ENCODE peak calls at places on chromosomes 5 and 9, in nine cellular contexts. One of them, this sample, is unnamed.
A peak's percentile ranks its signal among the peaks of the same experiment; 100 is the strongest.

GRCh38 chr5:34538026-34538672 is 118.0 kb upstream of the RAI14 start:
- DNase-seq in psoas muscle: no peak
- DNase-seq in tibial nerve: no peak
- DNase-seq in naive thymus-derived CD4-positive, alpha-beta T cell: no peak
- DNase-seq in cardiac muscle cell: no peak
- DNase-seq in NT2/D1: no peak
- DNase-seq in neural progenitor cell: no peak
- DNase-seq in adrenal gland: no peak
- DNase-seq in neuronal stem cell: no peak
- DNase-seq in this sample: no peak

GRCh38 chr5:5623397-5623796 is 200.9 kb downstream of the ICE1 start:
- DNase-seq in adrenal gland: no peak
- DNase-seq in naive thymus-derived CD4-positive, alpha-beta T cell: no peak
- DNase-seq in NT2/D1: no peak
- DNase-seq in cardiac muscle cell: no peak
- DNase-seq in psoas muscle: no peak
- DNase-seq in neural progenitor cell: no peak
- DNase-seq in tibial nerve: no peak
- DNase-seq in neuronal stem cell: no peak
- DNase-seq in this sample: no peak

GRCh38 chr9:9874270-9874669 is 738.5 kb downstream of the PTPRD start:
- DNase-seq in neural progenitor cell: no peak
- DNase-seq in naive thymus-derived CD4-positive, alpha-beta T cell: no peak
- DNase-seq in tibial nerve: no peak
- DNase-seq in adrenal gland: no peak
- DNase-seq in psoas muscle: no peak
- DNase-seq in neuronal stem cell: no peak
- DNase-seq in NT2/D1: no peak
- DNase-seq in cardiac muscle cell: no peak
- DNase-seq in this sample: no peak

GRCh38 chr5:97100486-97100885 is 41.9 kb downstream of the LIX1 start:
- DNase-seq in cardiac muscle cell: no peak
- DNase-seq in naive thymus-derived CD4-positive, alpha-beta T cell: no peak
- DNase-seq in tibial nerve: no peak
- DNase-seq in psoas muscle: no peak
- DNase-seq in adrenal gland: no peak
- DNase-seq in NT2/D1: no peak
- DNase-seq in neural progenitor cell: no peak
- DNase-seq in neuronal stem cell: no peak
- DNase-seq in this sample: no peak

GRCh38 chr9:137711678-137712105 is 92.9 kb downstream of the EHMT1 start:
- DNase-seq in tibial nerve: no peak
- DNase-seq in NT2/D1: no peak
- DNase-seq in neural progenitor cell: no peak
- DNase-seq in neuronal stem cell: no peak
- DNase-seq in cardiac muscle cell: no peak
- DNase-seq in psoas muscle: no peak
- DNase-seq in adrenal gland: no peak
- DNase-seq in naive thymus-derived CD4-positive, alpha-beta T cell: no peak
- DNase-seq in this sample: no peak

GRCh38 chr5:144191998-144192397 is 21.3 kb downstream of the KCTD16 start:
- DNase-seq in neural progenitor cell: peak; percentile 48
- DNase-seq in cardiac muscle cell: peak; percentile 21
- DNase-seq in tibial nerve: no peak
- DNase-seq in adrenal gland: no peak
- DNase-seq in neuronal stem cell: no peak
- DNase-seq in psoas muscle: no peak
- DNase-seq in naive thymus-derived CD4-positive, alpha-beta T cell: peak; percentile 85
- DNase-seq in NT2/D1: no peak
- DNase-seq in this sample: no peak

GRCh38 chr9:31588010-31588409 is 796.4 kb upstream of the ACO1 start:
- DNase-seq in tibial nerve: no peak
- DNase-seq in cardiac muscle cell: no peak
- DNase-seq in neural progenitor cell: no peak
- DNase-seq in psoas muscle: peak; percentile 33
- DNase-seq in adrenal gland: no peak
- DNase-seq in neuronal stem cell: no peak
- DNase-seq in naive thymus-derived CD4-positive, alpha-beta T cell: no peak
- DNase-seq in NT2/D1: no peak
- DNase-seq in this sample: no peak

GRCh38 chr5:52789867-52790266 is 2.2 kb downstream of the ITGA1 start:
- DNase-seq in NT2/D1: no peak
- DNase-seq in adrenal gland: no peak
- DNase-seq in neuronal stem cell: no peak
- DNase-seq in psoas muscle: no peak
- DNase-seq in naive thymus-derived CD4-positive, alpha-beta T cell: no peak
- DNase-seq in neural progenitor cell: no peak
- DNase-seq in cardiac muscle cell: no peak
- DNase-seq in tibial nerve: no peak
- DNase-seq in this sample: no peak

GRCh38 chr5:126464959-126465358 is 41.8 kb downstream of the GRAMD2B start:
- DNase-seq in NT2/D1: no peak
- DNase-seq in neuronal stem cell: no peak
- DNase-seq in neural progenitor cell: no peak
- DNase-seq in psoas muscle: no peak
- DNase-seq in cardiac muscle cell: no peak
- DNase-seq in tibial nerve: no peak
- DNase-seq in adrenal gland: no peak
- DNase-seq in naive thymus-derived CD4-positive, alpha-beta T cell: no peak
- DNase-seq in this sample: no peak

GRCh38 chr5:72383280-72384205 is 63.4 kb downstream of the PTCD2 start:
- DNase-seq in naive thymus-derived CD4-positive, alpha-beta T cell: no peak
- DNase-seq in NT2/D1: no peak
- DNase-seq in adrenal gland: no peak
- DNase-seq in cardiac muscle cell: no peak
- DNase-seq in tibial nerve: no peak
- DNase-seq in psoas muscle: no peak
- DNase-seq in neural progenitor cell: no peak
- DNase-seq in neuronal stem cell: no peak
- DNase-seq in this sample: no peak

GRCh38 chr9:36149197-36149596 is 12.7 kb downstream of the GLIPR2 start:
- DNase-seq in adrenal gland: no peak
- DNase-seq in neuronal stem cell: no peak
- DNase-seq in tibial nerve: no peak
- DNase-seq in NT2/D1: no peak
- DNase-seq in neural progenitor cell: no peak
- DNase-seq in naive thymus-derived CD4-positive, alpha-beta T cell: no peak
- DNase-seq in cardiac muscle cell: no peak
- DNase-seq in psoas muscle: no peak
- DNase-seq in this sample: no peak

DNA sequence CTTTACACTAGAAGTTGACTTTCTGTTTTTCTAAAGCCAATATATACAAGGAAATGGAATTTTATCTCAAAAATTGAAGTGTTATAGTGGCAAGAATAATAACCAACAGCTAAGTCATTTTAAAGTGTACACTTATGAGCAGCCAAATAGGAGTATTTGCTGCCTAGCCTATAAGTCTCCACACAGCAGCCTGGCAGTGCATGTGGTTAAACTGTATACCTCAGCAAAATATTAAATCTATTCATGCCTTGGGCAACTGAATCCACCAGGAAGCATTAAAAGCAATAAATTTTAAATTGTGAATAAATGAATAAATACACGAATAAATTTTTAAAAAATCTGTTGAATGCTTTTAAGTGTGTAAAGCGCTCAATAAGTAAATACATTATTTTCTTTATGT is 432.4 kb upstream of the RORB start:
- DNase-seq in NT2/D1: no peak
- DNase-seq in adrenal gland: no peak
- DNase-seq in neural progenitor cell: no peak
- DNase-seq in psoas muscle: no peak
- DNase-seq in tibial nerve: no peak
- DNase-seq in cardiac muscle cell: no peak
- DNase-seq in neuronal stem cell: no peak
- DNase-seq in naive thymus-derived CD4-positive, alpha-beta T cell: no peak
- DNase-seq in this sample: no peak
- H3K4me1 ChIP-seq in NT2/D1: no peaks in the 10 kb centered on the region
- H3K4me1 ChIP-seq in adrenal gland: no peaks in the 10 kb centered on the region
- H3K4me1 ChIP-seq in neural progenitor cell: no peaks in the 10 kb centered on the region
- H3K4me1 ChIP-seq in psoas muscle: no peaks in the 10 kb centered on the region
- H3K4me1 ChIP-seq in tibial nerve: no peaks in the 10 kb centered on the region
- H3K4me1 ChIP-seq in cardiac muscle cell: no peaks in the 10 kb centered on the region
- H3K4me1 ChIP-seq in neuronal stem cell: no peaks in the 10 kb centered on the region
- H3K4me1 ChIP-seq in naive thymus-derived CD4-positive, alpha-beta T cell: no peaks in the 10 kb centered on the region
- H3K4me1 ChIP-seq in this sample: no peaks in the 10 kb centered on the region

GRCh38 chr5:3609120-3609681 is 13.6 kb downstream of the IRX1 start:
- DNase-seq in adrenal gland: no peak
- DNase-seq in naive thymus-derived CD4-positive, alpha-beta T cell: no peak
- DNase-seq in neuronal stem cell: no peak
- DNase-seq in cardiac muscle cell: no peak
- DNase-seq in NT2/D1: no peak
- DNase-seq in neural progenitor cell: no peak
- DNase-seq in tibial nerve: no peak
- DNase-seq in psoas muscle: no peak
- DNase-seq in this sample: no peak

GRCh38 chr5:3615829-3616228 is 20.2 kb downstream of the IRX1 start:
- DNase-seq in NT2/D1: no peak
- DNase-seq in cardiac muscle cell: no peak
- DNase-seq in adrenal gland: no peak
- DNase-seq in psoas muscle: no peak
- DNase-seq in tibial nerve: no peak
- DNase-seq in neuronal stem cell: no peak
- DNase-seq in naive thymus-derived CD4-positive, alpha-beta T cell: no peak
- DNase-seq in neural progenitor cell: no peak
- DNase-seq in this sample: no peak

GRCh38 chr5:3615217-3615616 is 19.6 kb downstream of the IRX1 start:
- DNase-seq in neuronal stem cell: no peak
- DNase-seq in tibial nerve: no peak
- DNase-seq in psoas muscle: no peak
- DNase-seq in NT2/D1: no peak
- DNase-seq in neural progenitor cell: no peak
- DNase-seq in cardiac muscle cell: no peak
- DNase-seq in adrenal gland: no peak
- DNase-seq in naive thymus-derived CD4-positive, alpha-beta T cell: no peak
- DNase-seq in this sample: no peak

GRCh38 chr5:3612561-3613175 is 17.0 kb downstream of the IRX1 start:
- DNase-seq in psoas muscle: no peak
- DNase-seq in cardiac muscle cell: no peak
- DNase-seq in neuronal stem cell: no peak
- DNase-seq in NT2/D1: no peak
- DNase-seq in naive thymus-derived CD4-positive, alpha-beta T cell: no peak
- DNase-seq in tibial nerve: no peak
- DNase-seq in neural progenitor cell: no peak
- DNase-seq in adrenal gland: no peak
- DNase-seq in this sample: no peak

DNA sequence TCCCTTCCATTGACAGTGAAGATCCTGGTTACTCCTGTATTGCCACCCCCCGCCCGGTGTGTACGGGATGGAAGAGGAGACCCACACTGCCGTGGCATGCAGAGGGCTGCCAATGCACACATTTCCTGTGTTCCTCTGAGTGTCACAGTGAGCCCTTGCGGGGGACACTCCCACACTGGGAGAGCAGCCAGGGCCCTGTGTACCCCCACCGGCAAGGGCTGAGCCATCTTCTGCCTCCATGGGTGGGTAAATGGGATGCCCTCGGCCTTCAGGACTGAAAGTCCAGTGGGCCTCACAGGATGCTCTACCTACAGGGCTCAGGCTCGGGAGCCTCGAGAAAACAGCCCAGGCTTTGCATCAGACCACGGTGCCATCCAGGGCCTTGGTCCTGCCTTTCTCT is 18.1 kb downstream of the IRX1 start:
- DNase-seq in neuronal stem cell: no peak
- DNase-seq in NT2/D1: no peak
- DNase-seq in cardiac muscle cell: no peak
- DNase-seq in psoas muscle: no peak
- DNase-seq in naive thymus-derived CD4-positive, alpha-beta T cell: no peak
- DNase-seq in tibial nerve: no peak
- DNase-seq in adrenal gland: no peak
- DNase-seq in neural progenitor cell: no peak
- DNase-seq in this sample: no peak
- H3K27me3 ChIP-seq in neuronal stem cell: no peaks in the 10 kb centered on the region
- H3K27me3 ChIP-seq in NT2/D1: no peaks in the 10 kb centered on the region
- H3K27me3 ChIP-seq in cardiac muscle cell: no peaks in the 10 kb centered on the region
- H3K27me3 ChIP-seq in psoas muscle: peaks cover 14% of the 10 kb centered on the region
- H3K27me3 ChIP-seq in naive thymus-derived CD4-positive, alpha-beta T cell: no peaks in the 10 kb centered on the region
- H3K27me3 ChIP-seq in tibial nerve: no peaks in the 10 kb centered on the region
- H3K27me3 ChIP-seq in adrenal gland: no peaks in the 10 kb centered on the region
- H3K27me3 ChIP-seq in neural progenitor cell: no peaks in the 10 kb centered on the region
- H3K27me3 ChIP-seq in this sample: no peaks in the 10 kb centered on the region

DNA sequence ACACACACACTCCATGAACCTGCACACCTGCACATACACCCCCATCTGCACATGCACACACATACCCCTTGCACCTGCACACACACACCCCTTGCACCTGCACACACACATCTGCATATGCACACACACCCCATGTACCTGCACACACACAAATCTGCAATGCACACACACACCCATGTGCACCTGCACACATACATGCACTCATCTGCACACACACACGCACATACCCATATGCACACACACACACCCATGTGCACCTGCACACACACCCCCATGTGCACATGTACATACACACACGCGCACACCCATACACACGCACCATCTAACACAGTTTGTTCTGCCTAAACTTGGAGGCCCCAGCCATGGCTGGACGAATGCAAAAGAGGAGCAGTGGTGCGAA is 115.9 kb upstream of the SARDH start:
- DNase-seq in naive thymus-derived CD4-positive, alpha-beta T cell: no peak
- DNase-seq in psoas muscle: no peak
- DNase-seq in cardiac muscle cell: no peak
- DNase-seq in neural progenitor cell: no peak
- DNase-seq in NT2/D1: no peak
- DNase-seq in adrenal gland: no peak
- DNase-seq in tibial nerve: no peak
- DNase-seq in neuronal stem cell: no peak
- DNase-seq in this sample: no peak
- H3K4me3 ChIP-seq in naive thymus-derived CD4-positive, alpha-beta T cell: no peak overlapping the region
- H3K4me3 ChIP-seq in psoas muscle: no peak overlapping the region
- H3K4me3 ChIP-seq in cardiac muscle cell: no peak overlapping the region
- H3K4me3 ChIP-seq in neural progenitor cell: no peak overlapping the region
- H3K4me3 ChIP-seq in NT2/D1: no peak overlapping the region
- H3K4me3 ChIP-seq in adrenal gland: no peak overlapping the region
- H3K4me3 ChIP-seq in tibial nerve: no peak overlapping the region
- H3K4me3 ChIP-seq in neuronal stem cell: peak overlapping the region; percentile 63
- H3K4me3 ChIP-seq in this sample: no peak overlapping the region

GRCh38 chr5:159338143-159338542 is 7.9 kb upstream of the IL12B start:
- DNase-seq in NT2/D1: no peak
- DNase-seq in cardiac muscle cell: no peak
- DNase-seq in adrenal gland: no peak
- DNase-seq in tibial nerve: no peak
- DNase-seq in psoas muscle: no peak
- DNase-seq in naive thymus-derived CD4-positive, alpha-beta T cell: no peak
- DNase-seq in neuronal stem cell: no peak
- DNase-seq in neural progenitor cell: no peak
- DNase-seq in this sample: no peak

GRCh38 chr5:159339451-159339850 is 9.2 kb upstream of the IL12B start:
- DNase-seq in adrenal gland: no peak
- DNase-seq in tibial nerve: no peak
- DNase-seq in neuronal stem cell: no peak
- DNase-seq in cardiac muscle cell: no peak
- DNase-seq in psoas muscle: no peak
- DNase-seq in naive thymus-derived CD4-positive, alpha-beta T cell: no peak
- DNase-seq in neural progenitor cell: no peak
- DNase-seq in NT2/D1: no peak
- DNase-seq in this sample: no peak

GRCh38 chr5:159337291-159337974 is 7.1 kb upstream of the IL12B start:
- DNase-seq in adrenal gland: no peak
- DNase-seq in neuronal stem cell: no peak
- DNase-seq in NT2/D1: no peak
- DNase-seq in neural progenitor cell: no peak
- DNase-seq in psoas muscle: no peak
- DNase-seq in cardiac muscle cell: no peak
- DNase-seq in naive thymus-derived CD4-positive, alpha-beta T cell: peak; percentile 31
- DNase-seq in tibial nerve: no peak
- DNase-seq in this sample: no peak

GRCh38 chr5:159332800-159333563 is 2.7 kb upstream of the IL12B start:
- DNase-seq in adrenal gland: no peak
- DNase-seq in neuronal stem cell: no peak
- DNase-seq in tibial nerve: no peak
- DNase-seq in neural progenitor cell: no peak
- DNase-seq in NT2/D1: no peak
- DNase-seq in cardiac muscle cell: no peak
- DNase-seq in naive thymus-derived CD4-positive, alpha-beta T cell: no peak
- DNase-seq in psoas muscle: no peak
- DNase-seq in this sample: no peak

GRCh38 chr5:159336586-159337290 is 6.5 kb upstream of the IL12B start:
- DNase-seq in tibial nerve: no peak
- DNase-seq in neural progenitor cell: no peak
- DNase-seq in adrenal gland: no peak
- DNase-seq in naive thymus-derived CD4-positive, alpha-beta T cell: no peak
- DNase-seq in NT2/D1: no peak
- DNase-seq in neuronal stem cell: no peak
- DNase-seq in psoas muscle: no peak
- DNase-seq in cardiac muscle cell: no peak
- DNase-seq in this sample: no peak
- H3K4me1 ChIP-seq in tibial nerve: no peaks in the 10 kb centered on the region
- H3K4me1 ChIP-seq in neural progenitor cell: peaks cover 6% of the 10 kb centered on the region
- H3K4me1 ChIP-seq in adrenal gland: no peaks in the 10 kb centered on the region
- H3K4me1 ChIP-seq in naive thymus-derived CD4-positive, alpha-beta T cell: peaks cover 25% of the 10 kb centered on the region
- H3K4me1 ChIP-seq in NT2/D1: no peaks in the 10 kb centered on the region
- H3K4me1 ChIP-seq in neuronal stem cell: no peaks in the 10 kb centered on the region
- H3K4me1 ChIP-seq in psoas muscle: no peaks in the 10 kb centered on the region
- H3K4me1 ChIP-seq in cardiac muscle cell: peaks cover 6% of the 10 kb centered on the region
- H3K4me1 ChIP-seq in this sample: peaks cover 2% of the 10 kb centered on the region